ENCODE peak calls at places on chromosomes 11 and 22, in six cellular contexts. W, X, E, Y, J and I are unnamed samples.

GRCh38 chr11:117917591-117917990 is 11.6 kb downstream of the TMPRSS13 start:
- DNase-seq in W (no peak), X (no peak), E (no peak), Y (no peak), J (no peak), I (no peak)

GRCh38 chr11:84714316-84714780 is 912.8 kb downstream of the DLG2 start:
- DNase-seq in W (no peak), X (peak), E (peak), Y (peak), J (no peak), I (peak)

GRCh38 chr11:94400839-94401772 is at the start of gene GPR83:
- DNase-seq in W (peak), X (no peak), E (peak), Y (peak), J (no peak), I (no peak)

GRCh38 chr11:94958118-94958517 is 15.2 kb downstream of the CWC15 start:
- DNase-seq in W (no peak), X (no peak), E (no peak), Y (no peak), J (no peak), I (no peak)

GRCh38 chr11:57318178-57318577 is 6.6 kb downstream of the TNKS1BP1 start:
- DNase-seq in W (peak), X (no peak), E (no peak), Y (no peak), J (no peak), I (no peak)

GRCh38 chr11:72959998-72960731 is 146.0 kb downstream of the ATG16L2 start:
- DNase-seq in W (no peak), X (no peak), E (no peak), Y (no peak), J (no peak), I (no peak)

GRCh38 chr22:43188829-43189545 is 2.1 kb upstream of the TTLL12 start:
- DNase-seq in W (peak), X (no peak), E (peak), Y (no peak), J (no peak), I (no peak)

GRCh38 chr11:2758751-2759150 is 59.0 kb upstream of the KCNQ1OT1 start:
- DNase-seq in W (no peak), X (no peak), E (peak), Y (no peak), J (no peak), I (no peak)

GRCh38 chr22:44538071-44538470 is 40.0 kb upstream of the RTL6 start:
- DNase-seq in W (no peak), X (no peak), E (no peak), Y (no peak), J (no peak), I (no peak)

GRCh38 chr11:58024601-58025091 is 965 bp downstream of the OR9Q1 start:
- DNase-seq in W (peak), X (peak), E (peak), Y (peak), J (no peak), I (no peak)

GRCh38 chr22:30043181-30043580 is 37.1 kb upstream of the HORMAD2 start:
- DNase-seq in W (no peak), X (no peak), E (no peak), Y (no peak), J (no peak), I (no peak)

GRCh38 chr11:17388609-17389204 is at the start of gene KCNJ11:
- DNase-seq in W (peak), X (no peak), E (no peak), Y (peak), J (no peak), I (no peak)

GRCh38 chr22:37230673-37231405 is 13.2 kb downstream of the RAC2 start:
- DNase-seq in W (no peak), X (no peak), E (no peak), Y (no peak), J (no peak), I (no peak)

GRCh38 chr11:2844116-2844515 is 41.5 kb downstream of the CDKN1C start:
- DNase-seq in W (peak), X (no peak), E (peak), Y (no peak), J (no peak), I (no peak)

GRCh38 chr11:46370253-46370652 is 11.2 kb upstream of the MDK start:
- DNase-seq in W (no peak), X (no peak), E (peak), Y (no peak), J (no peak), I (no peak)

GRCh38 chr11:62439785-62440602 is 21.2 kb downstream of the SCGB1A1 start:
- DNase-seq in W (no peak), X (peak), E (no peak), Y (no peak), J (no peak), I (no peak)

GRCh38 chr22:36257308-36257707 is 4.4 kb downstream of the APOL1 start:
- DNase-seq in W (no peak), X (peak), E (no peak), Y (no peak), J (no peak), I (no peak)

GRCh38 chr11:103619480-103619879 is 417.0 kb upstream of the DDI1 start:
- DNase-seq in W (no peak), X (no peak), E (no peak), Y (peak), J (no peak), I (no peak)

GRCh38 chr11:58562375-58562800 is 13.3 kb downstream of the LPXN start:
- DNase-seq in W (no peak), X (no peak), E (no peak), Y (no peak), J (no peak), I (no peak)

GRCh38 chr11:86274503-86274902 is 27.5 kb upstream of the HIKESHI start:
- DNase-seq in W (no peak), X (no peak), E (no peak), Y (peak), J (no peak), I (no peak)

GRCh38 chr11:123168955-123169484 is 26.0 kb downstream of the CLMP start:
- DNase-seq in W (no peak), X (no peak), E (no peak), Y (no peak), J (no peak), I (no peak)

GRCh38 chr11:111177037-111177988 is 68.2 kb upstream of the POU2AF2 start:
- DNase-seq in W (no peak), X (no peak), E (no peak), Y (no peak), J (no peak), I (no peak)
- H3K27ac ChIP-seq in W (no peak), X (no peak), E (no peak), Y (no peak), J (no peak), I (no peak)

GRCh38 chr22:46584081-46584903 is 35.9 kb upstream of the GRAMD4 start:
- DNase-seq in W (peak), X (peak), E (peak), Y (no peak), J (no peak), I (no peak)

GRCh38 chr22:46580940-46581579 is 39.1 kb upstream of the GRAMD4 start:
- DNase-seq in W (peak), X (no peak), E (no peak), Y (no peak), J (no peak), I (no peak)

GRCh38 chr22:46581580-46582244 is 38.5 kb upstream of the GRAMD4 start:
- DNase-seq in W (peak), X (peak), E (no peak), Y (no peak), J (no peak), I (no peak)

GRCh38 chr22:46583571-46583970 is 36.6 kb upstream of the GRAMD4 start:
- DNase-seq in W (peak), X (no peak), E (peak), Y (no peak), J (no peak), I (no peak)

DNA sequence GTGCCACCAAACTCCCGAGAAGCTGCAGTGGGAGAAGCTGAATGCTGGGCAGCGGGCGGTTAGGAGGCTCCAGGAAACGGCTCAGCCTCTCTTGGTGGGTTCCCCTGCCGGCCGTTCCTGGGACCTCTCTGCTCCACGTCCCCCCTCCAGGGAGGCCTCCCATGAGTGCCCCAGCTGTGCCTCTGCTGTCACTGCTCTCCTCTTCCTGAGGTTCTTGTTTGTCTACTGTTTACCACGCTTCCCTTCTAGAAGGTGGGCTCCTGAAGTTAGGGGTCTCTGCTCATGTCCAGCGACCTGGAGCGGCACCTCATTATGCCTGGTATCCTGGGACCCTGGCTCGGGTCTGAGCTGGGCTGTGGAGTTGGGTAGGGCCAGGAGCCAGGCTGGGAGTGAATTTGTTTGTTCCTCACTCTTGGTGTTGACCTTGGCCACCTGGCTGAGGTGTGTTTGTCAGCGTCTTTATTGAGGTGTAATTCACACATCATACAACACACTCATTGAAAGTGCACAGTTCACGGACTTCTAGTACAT is 37.8 kb upstream of the GRAMD4 start:
- DNase-seq in W (peak), X (no peak), E (peak), Y (no peak), J (no peak), I (no peak)
- H3K27ac ChIP-seq in W (no peak), X (no peak), E (peak), Y (no peak), J (no peak), I (no peak)

GRCh38 chr11:115682101-115682500 is 177.9 kb upstream of the CADM1 start:
- DNase-seq in W (no peak), X (no peak), E (no peak), Y (no peak), J (no peak), I (no peak)

GRCh38 chr11:115678942-115679341 is 174.7 kb upstream of the CADM1 start:
- DNase-seq in W (no peak), X (no peak), E (no peak), Y (peak), J (no peak), I (no peak)

GRCh38 chr11:115677190-115677589 is 173.0 kb upstream of the CADM1 start:
- DNase-seq in W (no peak), X (no peak), E (no peak), Y (no peak), J (no peak), I (no peak)

GRCh38 chr11:115682901-115683300 is 178.7 kb upstream of the CADM1 start:
- DNase-seq in W (no peak), X (no peak), E (no peak), Y (no peak), J (no peak), I (no peak)

GRCh38 chr11:115679945-115680344 is 175.7 kb upstream of the CADM1 start:
- DNase-seq in W (no peak), X (no peak), E (no peak), Y (no peak), J (no peak), I (no peak)
- H3K27ac ChIP-seq in W (no peak), X (no peak), E (no peak), Y (no peak), J (no peak), I (no peak)

DNA sequence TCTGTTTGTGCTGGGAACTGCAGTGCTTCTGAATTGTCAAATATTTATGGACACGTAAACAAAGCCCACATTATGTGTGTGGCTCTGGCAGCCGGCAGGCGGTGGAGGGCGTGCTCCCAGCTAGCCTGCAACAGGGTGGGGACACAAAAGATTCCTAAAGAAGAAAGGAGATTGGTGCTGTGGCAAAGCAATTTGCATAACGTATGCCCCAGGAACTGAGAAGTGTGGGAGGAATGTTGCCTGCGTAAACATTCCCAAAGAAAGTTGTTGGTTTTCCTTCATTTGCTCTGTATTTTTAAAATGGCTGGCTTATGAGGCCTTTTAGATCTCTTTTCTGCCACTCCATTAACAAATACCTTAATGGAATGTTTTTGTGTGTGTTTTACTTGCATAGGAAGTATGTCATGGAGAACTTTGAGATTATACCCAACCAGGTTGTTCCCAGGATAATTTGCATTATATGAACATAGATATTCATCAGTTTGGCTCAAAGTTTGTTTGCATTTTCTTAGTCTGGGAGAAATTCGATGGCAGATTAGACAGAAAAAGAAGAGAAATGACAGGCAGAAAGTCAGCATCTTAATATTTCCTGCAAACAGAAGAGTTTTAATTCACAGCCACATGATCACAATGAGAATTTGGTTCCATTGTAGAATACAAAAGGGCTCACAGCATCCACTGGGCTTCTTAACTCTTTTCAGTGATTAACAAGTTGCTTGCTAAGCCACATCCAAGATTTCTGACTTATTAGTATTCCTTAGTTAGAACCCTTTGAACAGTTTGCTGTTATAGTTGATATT is 41.8 kb upstream of the DLAT start:
- DNase-seq in W (peak), X (no peak), E (peak), Y (peak), J (no peak), I (peak)
- H3K27ac ChIP-seq in W (peak), X (no peak), E (peak), Y (peak), J (peak), I (peak)

GRCh38 chr11:121406291-121406690 is 45.8 kb upstream of the SORL1 start:
- DNase-seq in W (no peak), X (no peak), E (no peak), Y (no peak), J (no peak), I (no peak)
- H3K27ac ChIP-seq in W (no peak), X (no peak), E (no peak), Y (no peak), J (no peak), I (no peak)

GRCh38 chr11:128714121-128714520 is 20.2 kb downstream of the FLI1 start:
- DNase-seq in W (no peak), X (no peak), E (no peak), Y (no peak), J (no peak), I (no peak)
- H3K27ac ChIP-seq in W (no peak), X (no peak), E (no peak), Y (no peak), J (no peak), I (no peak)

DNA sequence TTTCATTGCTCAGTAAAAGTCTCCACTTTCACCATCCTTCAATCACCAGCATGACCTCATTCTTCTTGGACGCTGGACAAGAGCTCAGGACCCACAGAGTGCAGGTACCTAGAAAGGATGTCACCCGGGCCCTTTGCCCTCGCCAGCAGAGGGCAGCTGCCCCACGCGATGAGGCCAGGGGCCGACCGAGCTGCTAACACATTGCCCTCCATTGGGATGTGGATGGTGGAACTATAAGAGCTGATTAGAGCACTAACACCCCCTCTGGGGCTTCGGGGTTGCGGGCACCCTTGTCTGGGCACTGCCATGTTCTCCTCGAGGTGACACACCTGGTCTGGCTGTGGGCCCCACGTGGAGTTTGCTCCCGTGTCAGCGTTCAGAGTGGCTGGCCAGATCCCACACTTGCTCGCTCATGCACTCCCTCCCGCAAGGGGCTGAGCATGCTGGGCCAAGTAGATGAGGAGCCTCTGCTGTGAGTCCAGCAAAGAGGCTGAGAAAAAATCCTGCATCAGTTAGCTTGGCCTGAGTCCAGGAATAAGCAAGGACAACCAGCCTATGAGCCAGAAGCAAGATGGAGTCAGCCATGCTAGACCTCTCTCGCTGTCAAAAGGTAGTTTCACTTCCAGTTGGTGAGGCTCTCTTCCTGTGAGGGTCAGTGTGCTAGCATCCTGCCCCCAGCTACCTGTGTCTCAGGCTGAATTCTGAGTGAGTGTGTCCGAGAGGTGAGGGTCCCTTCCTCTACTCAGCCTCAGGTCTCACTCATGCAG is 9.8 kb downstream of the KRTAP5-6 start:
- DNase-seq in W (no peak), X (no peak), E (no peak), Y (no peak), J (no peak), I (no peak)
- H3K27ac ChIP-seq in W (no peak), X (no peak), E (no peak), Y (no peak), J (no peak), I (no peak)

GRCh38 chr11:121023848-121024751 is at the start of gene TBCEL:
- DNase-seq in W (peak), X (peak), E (peak), Y (peak), J (peak), I (peak)
- H3K27ac ChIP-seq in W (peak), X (no peak), E (peak), Y (peak), J (no peak), I (peak)

DNA sequence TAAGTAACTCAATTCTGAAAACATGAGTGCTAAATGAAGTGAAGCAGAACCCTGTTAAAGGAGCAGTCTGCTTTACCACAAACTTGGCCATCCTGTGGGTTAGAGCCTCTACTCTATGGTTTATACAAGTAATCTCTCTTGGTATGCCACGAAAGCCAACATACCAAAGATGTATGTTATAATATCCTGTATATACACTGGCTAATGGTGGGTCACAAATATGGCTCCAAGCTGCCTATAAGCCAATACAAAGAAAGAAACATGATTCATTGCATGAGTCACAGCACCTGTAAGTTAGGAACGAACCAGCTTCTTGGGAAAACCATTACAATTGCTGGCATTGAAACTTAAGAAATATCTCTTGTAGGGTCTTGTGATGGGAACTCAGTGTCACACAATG is 16.1 kb downstream of the XRRA1 start:
- DNase-seq in W (no peak), X (no peak), E (no peak), Y (no peak), J (no peak), I (no peak)
- H3K27ac ChIP-seq in W (no peak), X (no peak), E (no peak), Y (no peak), J (no peak), I (no peak)